ENCODE peak calls at places on chromosomes 16 and 17, in ten cellular contexts. J is anterior cingulate cortex; D is EH; P is CD4-positive, alpha-beta memory T cell; Z is stimulated activated CD4-positive, alpha-beta T cell treated with anti-CD3 and anti-CD28 coated beads, Interleukin-12 subunit alpha, Interleukin-12 subunit beta, amount 100 ng/mL, for 4 hours; G is foreskin melanocyte; F is hypothalamus; A is COR-L47; V is non-pigmented ciliary epithelial cell; U is fibroblast of mammary gland. M is an unnamed sample.
A peak's percentile ranks its signal among the peaks of the same experiment; 100 is the strongest.

GRCh38 chr17:60361889-60362288 is 30.0 kb downstream of the USP32 start:
- DNase-seq in J (no peak), D (no peak), P (no peak), Z (no peak), G (no peak), F (no peak), A (no peak), V (no peak), U (no peak), M (no peak)

GRCh38 chr17:74532115-74532514 is 840 bp upstream of the CD300LB start:
- DNase-seq in J (no peak), D (no peak), P (no peak), Z (no peak), G (no peak), F (no peak), A (no peak), V (no peak), U (no peak), M (no peak)

GRCh38 chr16:17160285-17160854 is 310.4 kb downstream of the XYLT1 start:
- DNase-seq in J (no peak), D (peak; percentile 35), P (no peak), Z (no peak), G (peak; percentile 2), F (no peak), A (no peak), V (no peak), U (no peak), M (no peak)

GRCh38 chr16:85781685-85782370 is 17.5 kb downstream of the EMC8 start:
- DNase-seq in J (peak; percentile 35), D (peak; percentile 46), P (no peak), Z (no peak), G (no peak), F (peak; percentile 12), A (no peak), V (no peak), U (peak; percentile 34), M (no peak)

GRCh38 chr17:79779088-79779529 is 1.2 kb downstream of the CBX2 start:
- DNase-seq in J (no peak), D (no peak), P (no peak), Z (no peak), G (no peak), F (no peak), A (no peak), V (no peak), U (no peak), M (no peak)

GRCh38 chr17:40366861-40367518 is 2.5 kb upstream of the GJD3 start:
- DNase-seq in J (no peak), D (no peak), P (no peak), Z (no peak), G (no peak), F (no peak), A (no peak), V (no peak), U (no peak), M (no peak)

GRCh38 chr16:22898874-22899348 is 84.9 kb downstream of the HS3ST2 start:
- DNase-seq in J (peak; percentile 37), D (peak; percentile 60), P (no peak), Z (peak; percentile 33), G (peak; percentile 40), F (peak; percentile 29), A (peak; percentile 64), V (peak; percentile 27), U (peak; percentile 68), M (peak; percentile 62)

GRCh38 chr16:65037558-65037957 is 84.3 kb downstream of the CDH11 start:
- DNase-seq in J (no peak), D (no peak), P (no peak), Z (no peak), G (no peak), F (no peak), A (no peak), V (no peak), U (no peak), M (no peak)

GRCh38 chr17:1492249-1493206 is at the start of gene MYO1C:
- DNase-seq in J (no peak), D (no peak), P (no peak), Z (no peak), G (no peak), F (no peak), A (no peak), V (no peak), U (no peak), M (no peak)

GRCh38 chr17:44097110-44097810 is 26.2 kb downstream of the HDAC5 start:
- DNase-seq in J (no peak), D (peak; percentile 90), P (no peak), Z (no peak), G (no peak), F (no peak), A (no peak), V (no peak), U (peak; percentile 85), M (no peak)

GRCh38 chr17:78362232-78362631 is 2.4 kb upstream of the SOCS3 start:
- DNase-seq in J (no peak), D (no peak), P (no peak), Z (no peak), G (no peak), F (no peak), A (no peak), V (no peak), U (no peak), M (no peak)

GRCh38 chr16:30551781-30552180 is 6.4 kb downstream of the ZNF764 start:
- DNase-seq in J (no peak), D (no peak), P (peak; percentile 88), Z (peak; percentile 59), G (no peak), F (no peak), A (no peak), V (no peak), U (no peak), M (no peak)

GRCh38 chr17:18008496-18009268 is 30.3 kb downstream of the ATPAF2 start:
- DNase-seq in J (no peak), D (peak; percentile 84), P (no peak), Z (no peak), G (no peak), F (no peak), A (no peak), V (peak; percentile 48), U (peak; percentile 42), M (no peak)

GRCh38 chr16:75319513-75320401 is 68.3 kb upstream of the BCAR1 start:
- DNase-seq in J (no peak), D (peak; percentile 94), P (peak; percentile 25), Z (no peak), G (peak; percentile 79), F (no peak), A (no peak), V (peak; percentile 78), U (peak; percentile 92), M (no peak)

GRCh38 chr17:76074390-76075363 is at the start of gene GALR2:
- DNase-seq in J (no peak), D (no peak), P (no peak), Z (no peak), G (no peak), F (no peak), A (no peak), V (no peak), U (no peak), M (peak; percentile 46)

GRCh38 chr17:33292981-33293867 is at the start of gene ASIC2:
- DNase-seq in J (no peak), D (no peak), P (no peak), Z (no peak), G (no peak), F (no peak), A (no peak), V (no peak), U (peak; percentile 14), M (no peak)

GRCh38 chr17:74833501-74834361 is 26.0 kb downstream of the GRIN2C start:
- DNase-seq in J (no peak), D (peak; percentile 74), P (no peak), Z (no peak), G (no peak), F (peak; percentile 19), A (no peak), V (no peak), U (peak; percentile 5), M (no peak)

GRCh38 chr16:78770353-78771091 is 671.1 kb downstream of the WWOX start:
- DNase-seq in J (no peak), D (no peak), P (peak; percentile 75), Z (peak; percentile 75), G (peak; percentile 32), F (peak; percentile 24), A (peak; percentile 52), V (no peak), U (peak; percentile 39), M (peak; percentile 57)

M was measured in NCI-H146.